ENCODE peak calls at places on chromosome 20, in nine cellular contexts. One of them, this sample, is unnamed.

GRCh38 chr20:6055161-6055783 is 1.4 kb upstream of the LRRN4 start:
- DNase-seq in GM23248: no peak
- DNase-seq in Karpas-422: no peak
- DNase-seq in OCI-LY7: no peak
- DNase-seq in fibroblast of lung: no peak
- DNase-seq in HCT116: no peak
- DNase-seq in mammary epithelial cell: no peak
- DNase-seq in GM23338: no peak
- DNase-seq in PC-9: no peak
- DNase-seq in this sample: no peak

GRCh38 chr20:37220255-37220654 is 40.9 kb upstream of the MROH8 start:
- DNase-seq in GM23248: no peak
- DNase-seq in Karpas-422: no peak
- DNase-seq in OCI-LY7: no peak
- DNase-seq in fibroblast of lung: no peak
- DNase-seq in HCT116: no peak
- DNase-seq in mammary epithelial cell: no peak
- DNase-seq in GM23338: no peak
- DNase-seq in PC-9: no peak
- DNase-seq in this sample: no peak

GRCh38 chr20:54680439-54680838 is 205.0 kb downstream of the DOK5 start:
- DNase-seq in GM23248: no peak
- DNase-seq in Karpas-422: no peak
- DNase-seq in OCI-LY7: no peak
- DNase-seq in fibroblast of lung: no peak
- DNase-seq in HCT116: no peak
- DNase-seq in mammary epithelial cell: no peak
- DNase-seq in GM23338: no peak
- DNase-seq in PC-9: no peak
- DNase-seq in this sample: no peak

GRCh38 chr20:44683263-44684046 is 31.7 kb upstream of the CCN5 start:
- DNase-seq in GM23248: peak; percentile 74
- DNase-seq in Karpas-422: peak; percentile 85
- DNase-seq in OCI-LY7: peak; percentile 91
- DNase-seq in fibroblast of lung: no peak
- DNase-seq in HCT116: peak; percentile 59
- DNase-seq in mammary epithelial cell: peak; percentile 58
- DNase-seq in GM23338: peak; percentile 93
- DNase-seq in PC-9: peak; percentile 66
- DNase-seq in this sample: peak; percentile 73

GRCh38 chr20:8385247-8385646 is 253.2 kb downstream of the PLCB1 start:
- DNase-seq in GM23248: peak; percentile 55
- DNase-seq in Karpas-422: no peak
- DNase-seq in OCI-LY7: peak; percentile 43
- DNase-seq in fibroblast of lung: peak; percentile 62
- DNase-seq in HCT116: no peak
- DNase-seq in mammary epithelial cell: no peak
- DNase-seq in GM23338: peak; percentile 30
- DNase-seq in PC-9: no peak
- DNase-seq in this sample: no peak

GRCh38 chr20:38893485-38894090 is 32.6 kb upstream of the FAM83D start:
- DNase-seq in GM23248: peak; percentile 63
- DNase-seq in Karpas-422: peak; percentile 89
- DNase-seq in OCI-LY7: peak; percentile 81
- DNase-seq in fibroblast of lung: peak; percentile 27
- DNase-seq in HCT116: peak; percentile 19
- DNase-seq in mammary epithelial cell: peak; percentile 18
- DNase-seq in GM23338: peak; percentile 85
- DNase-seq in PC-9: no peak
- DNase-seq in this sample: peak; percentile 83

GRCh38 chr20:49112596-49113274 is 66.6 kb downstream of the CSE1L start:
- DNase-seq in GM23248: peak; percentile 36
- DNase-seq in Karpas-422: no peak
- DNase-seq in OCI-LY7: no peak
- DNase-seq in fibroblast of lung: no peak
- DNase-seq in HCT116: no peak
- DNase-seq in mammary epithelial cell: no peak
- DNase-seq in GM23338: no peak
- DNase-seq in PC-9: peak; percentile 10
- DNase-seq in this sample: no peak

GRCh38 chr20:58875541-58876134 is 23.1 kb downstream of the GNAS start:
- DNase-seq in GM23248: peak; percentile 59
- DNase-seq in Karpas-422: no peak
- DNase-seq in OCI-LY7: no peak
- DNase-seq in fibroblast of lung: no peak
- DNase-seq in HCT116: no peak
- DNase-seq in mammary epithelial cell: no peak
- DNase-seq in GM23338: no peak
- DNase-seq in PC-9: peak; percentile 45
- DNase-seq in this sample: no peak

GRCh38 chr20:16555754-16556153 is 17.5 kb downstream of the KIF16B start:
- DNase-seq in GM23248: peak; percentile 40
- DNase-seq in Karpas-422: no peak
- DNase-seq in OCI-LY7: no peak
- DNase-seq in fibroblast of lung: peak; percentile 23
- DNase-seq in HCT116: no peak
- DNase-seq in mammary epithelial cell: peak; percentile 11
- DNase-seq in GM23338: no peak
- DNase-seq in PC-9: no peak
- DNase-seq in this sample: no peak

GRCh38 chr20:8854566-8854965 is 214.3 kb upstream of the PLCB4 start:
- DNase-seq in GM23248: peak; percentile 69
- DNase-seq in Karpas-422: no peak
- DNase-seq in OCI-LY7: no peak
- DNase-seq in fibroblast of lung: peak; percentile 72
- DNase-seq in HCT116: no peak
- DNase-seq in mammary epithelial cell: no peak
- DNase-seq in GM23338: peak; percentile 46
- DNase-seq in PC-9: no peak
- DNase-seq in this sample: no peak

GRCh38 chr20:29497261-29497671 is 1760.2 kb upstream of the DEFB115 start:
- DNase-seq in GM23248: peak; percentile 5
- DNase-seq in Karpas-422: no peak
- DNase-seq in OCI-LY7: no peak
- DNase-seq in fibroblast of lung: peak; percentile 70
- DNase-seq in HCT116: no peak
- DNase-seq in mammary epithelial cell: no peak
- DNase-seq in GM23338: no peak
- DNase-seq in PC-9: peak; percentile 87
- DNase-seq in this sample: peak; percentile 91

GRCh38 chr20:63176448-63177133 is 39.3 kb downstream of the YTHDF1 start:
- DNase-seq in GM23248: no peak
- DNase-seq in Karpas-422: no peak
- DNase-seq in OCI-LY7: no peak
- DNase-seq in fibroblast of lung: no peak
- DNase-seq in HCT116: no peak
- DNase-seq in mammary epithelial cell: no peak
- DNase-seq in GM23338: peak; percentile 64
- DNase-seq in PC-9: no peak
- DNase-seq in this sample: no peak

GRCh38 chr20:63177134-63177784 is 38.7 kb downstream of the YTHDF1 start:
- DNase-seq in GM23248: peak; percentile 42
- DNase-seq in Karpas-422: no peak
- DNase-seq in OCI-LY7: no peak
- DNase-seq in fibroblast of lung: no peak
- DNase-seq in HCT116: no peak
- DNase-seq in mammary epithelial cell: no peak
- DNase-seq in GM23338: peak; percentile 70
- DNase-seq in PC-9: no peak
- DNase-seq in this sample: no peak

GRCh38 chr20:63175031-63175895 is 40.7 kb downstream of the YTHDF1 start:
- DNase-seq in GM23248: no peak
- DNase-seq in Karpas-422: no peak
- DNase-seq in OCI-LY7: no peak
- DNase-seq in fibroblast of lung: no peak
- DNase-seq in HCT116: no peak
- DNase-seq in mammary epithelial cell: no peak
- DNase-seq in GM23338: no peak
- DNase-seq in PC-9: no peak
- DNase-seq in this sample: no peak

GRCh38 chr20:63174309-63175030 is 41.5 kb downstream of the YTHDF1 start:
- DNase-seq in GM23248: no peak
- DNase-seq in Karpas-422: no peak
- DNase-seq in OCI-LY7: no peak
- DNase-seq in fibroblast of lung: no peak
- DNase-seq in HCT116: no peak
- DNase-seq in mammary epithelial cell: no peak
- DNase-seq in GM23338: peak; percentile 65
- DNase-seq in PC-9: no peak
- DNase-seq in this sample: no peak

GRCh38 chr20:63176035-63176434 is 39.9 kb downstream of the YTHDF1 start:
- DNase-seq in GM23248: peak; percentile 32
- DNase-seq in Karpas-422: no peak
- DNase-seq in OCI-LY7: no peak
- DNase-seq in fibroblast of lung: no peak
- DNase-seq in HCT116: no peak
- DNase-seq in mammary epithelial cell: no peak
- DNase-seq in GM23338: peak; percentile 83
- DNase-seq in PC-9: no peak
- DNase-seq in this sample: no peak
- H4K20me1 ChIP-seq in GM23248: no peaks in the 10 kb centered on the region
- H4K20me1 ChIP-seq in Karpas-422: peaks cover 15% of the 10 kb centered on the region
- H4K20me1 ChIP-seq in OCI-LY7: no peaks in the 10 kb centered on the region
- H4K20me1 ChIP-seq in fibroblast of lung: no peaks in the 10 kb centered on the region
- H4K20me1 ChIP-seq in HCT116: no peaks in the 10 kb centered on the region
- H4K20me1 ChIP-seq in mammary epithelial cell: peaks cover 14% of the 10 kb centered on the region
- H4K20me1 ChIP-seq in GM23338: no peaks in the 10 kb centered on the region
- H4K20me1 ChIP-seq in PC-9: no peaks in the 10 kb centered on the region
- H4K20me1 ChIP-seq in this sample: no peaks in the 10 kb centered on the region

GRCh38 chr20:63908008-63908682 is 13.2 kb downstream of the DNAJC5 start:
- DNase-seq in GM23248: no peak
- DNase-seq in Karpas-422: no peak
- DNase-seq in OCI-LY7: no peak
- DNase-seq in fibroblast of lung: no peak
- DNase-seq in HCT116: no peak
- DNase-seq in mammary epithelial cell: no peak
- DNase-seq in GM23338: no peak
- DNase-seq in PC-9: no peak
- DNase-seq in this sample: no peak

GRCh38 chr20:63897978-63898561 is 3.1 kb downstream of the DNAJC5 start:
- DNase-seq in GM23248: no peak
- DNase-seq in Karpas-422: no peak
- DNase-seq in OCI-LY7: no peak
- DNase-seq in fibroblast of lung: no peak
- DNase-seq in HCT116: no peak
- DNase-seq in mammary epithelial cell: no peak
- DNase-seq in GM23338: no peak
- DNase-seq in PC-9: no peak
- DNase-seq in this sample: no peak

GRCh38 chr20:63898882-63899558 is 4.1 kb downstream of the DNAJC5 start:
- DNase-seq in GM23248: no peak
- DNase-seq in Karpas-422: peak; percentile 53
- DNase-seq in OCI-LY7: no peak
- DNase-seq in fibroblast of lung: no peak
- DNase-seq in HCT116: no peak
- DNase-seq in mammary epithelial cell: no peak
- DNase-seq in GM23338: no peak
- DNase-seq in PC-9: no peak
- DNase-seq in this sample: no peak

GRCh38 chr20:63900373-63900772 is 5.4 kb downstream of the DNAJC5 start:
- DNase-seq in GM23248: no peak
- DNase-seq in Karpas-422: no peak
- DNase-seq in OCI-LY7: no peak
- DNase-seq in fibroblast of lung: no peak
- DNase-seq in HCT116: no peak
- DNase-seq in mammary epithelial cell: no peak
- DNase-seq in GM23338: no peak
- DNase-seq in PC-9: no peak
- DNase-seq in this sample: no peak

DNA sequence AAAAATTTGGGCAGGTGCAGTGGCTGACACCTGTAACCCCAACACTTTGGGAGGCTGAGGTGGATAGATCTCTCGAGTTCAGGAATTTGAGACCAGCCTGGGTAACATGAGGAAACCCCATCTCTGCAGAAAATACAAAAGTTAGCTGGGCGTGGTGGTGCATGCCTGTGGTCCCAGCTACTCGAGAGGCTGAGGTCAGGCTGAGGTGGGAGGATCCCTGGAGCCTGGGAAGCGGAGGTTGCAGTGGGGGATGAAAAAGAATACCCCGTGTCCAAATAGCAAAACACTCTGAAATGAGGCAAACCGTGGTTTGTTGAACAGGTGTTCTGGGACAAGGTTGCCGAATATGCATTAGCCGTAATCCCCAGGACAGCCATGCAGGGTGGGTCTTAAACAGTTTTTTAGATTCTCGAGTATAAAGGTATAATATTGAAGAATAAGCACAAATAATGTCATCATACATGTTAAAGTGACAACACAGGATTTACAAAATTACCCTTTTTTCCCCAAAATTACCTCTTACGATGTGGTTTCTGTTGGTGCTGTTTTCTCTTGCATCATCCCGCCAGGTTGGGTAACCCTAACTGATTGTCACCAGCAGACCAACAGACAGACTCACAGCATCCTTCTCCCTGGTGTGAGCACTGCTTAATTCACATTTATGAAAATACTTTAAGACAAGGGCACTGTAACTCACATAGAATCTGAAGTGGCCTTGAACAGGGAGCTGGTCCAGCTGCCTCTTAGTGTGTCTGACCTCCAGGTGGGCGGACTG is 9.1 kb downstream of the DNAJC5 start:
- DNase-seq in GM23248: no peak
- DNase-seq in Karpas-422: no peak
- DNase-seq in OCI-LY7: no peak
- DNase-seq in fibroblast of lung: no peak
- DNase-seq in HCT116: no peak
- DNase-seq in mammary epithelial cell: no peak
- DNase-seq in GM23338: no peak
- DNase-seq in PC-9: no peak
- DNase-seq in this sample: no peak
- H4K20me1 ChIP-seq in GM23248: peaks cover 16% of the 10 kb centered on the region
- H4K20me1 ChIP-seq in Karpas-422: peaks cover 15% of the 10 kb centered on the region
- H4K20me1 ChIP-seq in OCI-LY7: no peaks in the 10 kb centered on the region
- H4K20me1 ChIP-seq in fibroblast of lung: no peaks in the 10 kb centered on the region
- H4K20me1 ChIP-seq in HCT116: peaks cover 6% of the 10 kb centered on the region
- H4K20me1 ChIP-seq in mammary epithelial cell: no peaks in the 10 kb centered on the region
- H4K20me1 ChIP-seq in GM23338: no peaks in the 10 kb centered on the region
- H4K20me1 ChIP-seq in PC-9: peaks cover 61% of the 10 kb centered on the region
- H4K20me1 ChIP-seq in this sample: no peaks in the 10 kb centered on the region

DNA sequence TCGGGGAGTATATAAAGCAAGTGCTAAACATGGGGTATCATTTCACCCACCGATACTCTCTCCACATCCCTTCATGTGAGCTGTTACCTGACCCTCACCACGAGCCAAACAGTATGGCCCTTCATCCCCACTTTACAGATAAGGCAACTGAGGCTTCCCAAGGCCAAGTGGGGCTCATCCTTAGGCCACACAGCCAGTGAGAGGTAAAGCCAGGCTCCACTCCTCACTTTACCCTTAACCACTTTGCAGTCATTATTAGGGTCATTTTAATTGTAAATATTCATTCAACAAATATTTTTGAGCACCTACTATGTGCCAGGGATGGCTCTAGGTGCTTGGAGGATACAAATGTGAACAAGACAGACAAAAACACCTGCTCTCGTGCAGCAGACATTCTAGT is 7.0 kb downstream of the SIRPA start:
- DNase-seq in GM23248: no peak
- DNase-seq in Karpas-422: no peak
- DNase-seq in OCI-LY7: no peak
- DNase-seq in fibroblast of lung: no peak
- DNase-seq in HCT116: no peak
- DNase-seq in mammary epithelial cell: no peak
- DNase-seq in GM23338: no peak
- DNase-seq in PC-9: no peak
- DNase-seq in this sample: no peak
- H4K20me1 ChIP-seq in GM23248: no peaks in the 10 kb centered on the region
- H4K20me1 ChIP-seq in Karpas-422: no peaks in the 10 kb centered on the region
- H4K20me1 ChIP-seq in OCI-LY7: no peaks in the 10 kb centered on the region
- H4K20me1 ChIP-seq in fibroblast of lung: no peaks in the 10 kb centered on the region
- H4K20me1 ChIP-seq in HCT116: no peaks in the 10 kb centered on the region
- H4K20me1 ChIP-seq in mammary epithelial cell: no peaks in the 10 kb centered on the region
- H4K20me1 ChIP-seq in GM23338: no peaks in the 10 kb centered on the region
- H4K20me1 ChIP-seq in PC-9: peaks cover 5% of the 10 kb centered on the region
- H4K20me1 ChIP-seq in this sample: no peaks in the 10 kb centered on the region

GRCh38 chr20:3728354-3728753 is 4.1 kb upstream of the HSPA12B start:
- DNase-seq in GM23248: no peak
- DNase-seq in Karpas-422: no peak
- DNase-seq in OCI-LY7: no peak
- DNase-seq in fibroblast of lung: no peak
- DNase-seq in HCT116: no peak
- DNase-seq in mammary epithelial cell: no peak
- DNase-seq in GM23338: no peak
- DNase-seq in PC-9: no peak
- DNase-seq in this sample: no peak
- H4K20me1 ChIP-seq in GM23248: no peaks in the 10 kb centered on the region
- H4K20me1 ChIP-seq in Karpas-422: no peaks in the 10 kb centered on the region
- H4K20me1 ChIP-seq in OCI-LY7: no peaks in the 10 kb centered on the region
- H4K20me1 ChIP-seq in fibroblast of lung: no peaks in the 10 kb centered on the region
- H4K20me1 ChIP-seq in HCT116: no peaks in the 10 kb centered on the region
- H4K20me1 ChIP-seq in mammary epithelial cell: no peaks in the 10 kb centered on the region
- H4K20me1 ChIP-seq in GM23338: no peaks in the 10 kb centered on the region
- H4K20me1 ChIP-seq in PC-9: no peaks in the 10 kb centered on the region
- H4K20me1 ChIP-seq in this sample: no peaks in the 10 kb centered on the region